ENCODE peak calls at places on chromosomes 6 and 20, in ten cellular contexts. E is T-helper 9 cell, J is germinal center, O is left ventricle myocardium superior, L is posterior cingulate gyrus, V is pancreas, X is transverse colon, K is HAP-1, I is NCI-H187 treated with DMSO at 0.1 percent for 48 hours, T is ovary. U is an unnamed sample.

GRCh38 chr20:13492001-13492480 is 146.7 kb downstream of the TASP1 start:
- DNase-seq in E (no peak), J (no peak), O (peak; percentile 37), L (no peak), V (no peak), X (no peak), K (peak; percentile 96), I (no peak), T (no peak), U (no peak)

GRCh38 chr6:83193747-83194582 is 808 bp downstream of the RWDD2A start:
- DNase-seq in E (peak; percentile 23), J (peak; percentile 41), O (peak; percentile 68), L (peak; percentile 94), V (peak; percentile 64), X (peak; percentile 57), K (peak; percentile 35), I (no peak), T (peak; percentile 68), U (peak; percentile 49)

GRCh38 chr6:137230547-137230946 is 11.4 kb upstream of the IFNGR1 start:
- DNase-seq in E (no peak), J (no peak), O (no peak), L (no peak), V (no peak), X (no peak), K (no peak), I (no peak), T (no peak), U (no peak)

GRCh38 chr20:63557481-63557891 is 3.5 kb downstream of the FNDC11 start:
- DNase-seq in E (no peak), J (no peak), O (no peak), L (no peak), V (no peak), X (no peak), K (no peak), I (no peak), T (no peak), U (no peak)

GRCh38 chr6:165705941-165706340 is 42.9 kb upstream of the PDE10A start:
- DNase-seq in E (no peak), J (no peak), O (no peak), L (no peak), V (no peak), X (no peak), K (no peak), I (no peak), T (no peak), U (no peak)

GRCh38 chr20:63293866-63294535 is 1.0 kb downstream of the COL20A1 start:
- DNase-seq in E (no peak), J (no peak), O (no peak), L (peak; percentile 73), V (no peak), X (no peak), K (no peak), I (no peak), T (no peak), U (no peak)

GRCh38 chr6:88349511-88349910 is 183.4 kb upstream of the CNR1 start:
- DNase-seq in E (no peak), J (no peak), O (no peak), L (no peak), V (no peak), X (no peak), K (no peak), I (no peak), T (no peak), U (no peak)

GRCh38 chr6:58113960-58114359 is 796.5 kb downstream of the PRIM2 start:
- DNase-seq in E (no peak), J (no peak), O (no peak), L (no peak), V (no peak), X (no peak), K (no peak), I (no peak), T (no peak), U (no peak)

GRCh38 chr20:63847374-63848002 is 13.8 kb upstream of the ABHD16B start:
- DNase-seq in E (no peak), J (no peak), O (peak; percentile 53), L (no peak), V (no peak), X (no peak), K (no peak), I (no peak), T (peak; percentile 80), U (peak; percentile 72)

GRCh38 chr6:1657116-1657776 is 47.5 kb downstream of the FOXC1 start:
- DNase-seq in E (no peak), J (no peak), O (no peak), L (no peak), V (no peak), X (no peak), K (peak; percentile 11), I (no peak), T (no peak), U (no peak)

U was measured in heart right ventricle.